ENCODE peak calls at places on chromosomes 13 and 19, in six cellular contexts. O is posterior vena cava, X is heart left ventricle, Z is Caki2, S is GM12878, P is SHP77. I is an unnamed sample.

GRCh38 chr13:106594986-106595385 is 27.0 kb upstream of the ARGLU1 start:
- DNase-seq in S (no peak), X (no peak), O (no peak), P (no peak), Z (no peak), I (no peak)

GRCh38 chr13:46267166-46267565 is 55.4 kb downstream of the LRRC63 start:
- DNase-seq in Z (no peak), X (no peak), O (no peak), P (no peak), S (no peak), I (no peak)

GRCh38 chr13:103473081-103473480 is 406.9 kb upstream of the SLC10A2 start:
- DNase-seq in P (no peak), S (no peak), Z (no peak), O (no peak), X (no peak), I (no peak)

GRCh38 chr13:93244918-93245280 is 18.3 kb downstream of the GPC6 start:
- DNase-seq in P (no peak), O (no peak), Z (peak), X (no peak), S (no peak), I (no peak)

GRCh38 chr13:99981115-99982020 is at the start of gene ZIC2:
- DNase-seq in P (no peak), S (no peak), X (no peak), O (peak), Z (peak), I (no peak)

GRCh38 chr19:7294571-7295212 is 478 bp upstream of the INSR start:
- DNase-seq in O (peak), P (peak), S (no peak), Z (peak), X (peak), I (peak)

GRCh38 chr19:48400018-48400742 is 6.7 kb downstream of the GRIN2D start:
- DNase-seq in X (peak), S (no peak), O (peak), Z (peak), P (peak), I (no peak)

GRCh38 chr19:35006342-35006998 is 6.3 kb downstream of the GRAMD1A start:
- DNase-seq in Z (peak), S (no peak), O (peak), P (no peak), X (no peak), I (no peak)

GRCh38 chr13:52010890-52011689 is at the start of gene ATP7B:
- DNase-seq in S (no peak), X (peak), Z (no peak), P (no peak), O (no peak), I (no peak)

GRCh38 chr19:10763828-10764339 is 46.0 kb downstream of the DNM2 start:
- DNase-seq in X (no peak), Z (no peak), S (no peak), O (no peak), P (no peak), I (no peak)

GRCh38 chr19:50658438-50659317 is 9.4 kb downstream of the C19orf81 start:
- DNase-seq in X (peak), Z (peak), S (no peak), O (no peak), P (peak), I (peak)

GRCh38 chr13:53408847-53409568 is 380.4 kb downstream of the OLFM4 start:
- DNase-seq in S (no peak), Z (no peak), O (no peak), X (no peak), P (no peak), I (no peak)

GRCh38 chr13:104571161-104571889 is 1505.1 kb upstream of the SLC10A2 start:
- DNase-seq in P (peak), X (peak), S (no peak), O (no peak), Z (peak), I (peak)

GRCh38 chr19:19566306-19566705 is 28.2 kb downstream of the CILP2 start:
- DNase-seq in O (no peak), X (no peak), Z (peak), S (no peak), P (no peak), I (no peak)